ENCODE peak calls at places on chromosomes 11 and 22, in seven cellular contexts. One of them, this sample, is unnamed.

GRCh38 chr22:32796865-32797573 is 4.5 kb upstream of the TIMP3 start:
- DNase-seq in fibroblast of pulmonary artery: peak
- DNase-seq in lung: peak
- DNase-seq in AG04450: peak
- DNase-seq in body of pancreas: peak
- DNase-seq in epithelial cell of proximal tubule: no peak
- DNase-seq in cardiac muscle cell: peak
- DNase-seq in this sample: peak

GRCh38 chr11:40288212-40288803 is 1171.1 kb downstream of the LRRC4C start:
- DNase-seq in fibroblast of pulmonary artery: no peak
- DNase-seq in lung: no peak
- DNase-seq in AG04450: no peak
- DNase-seq in body of pancreas: no peak
- DNase-seq in epithelial cell of proximal tubule: no peak
- DNase-seq in cardiac muscle cell: no peak
- DNase-seq in this sample: no peak

GRCh38 chr11:15843309-15843857 is 513.0 kb downstream of the SOX6 start:
- DNase-seq in fibroblast of pulmonary artery: peak
- DNase-seq in lung: no peak
- DNase-seq in AG04450: no peak
- DNase-seq in body of pancreas: no peak
- DNase-seq in epithelial cell of proximal tubule: no peak
- DNase-seq in cardiac muscle cell: no peak
- DNase-seq in this sample: no peak

GRCh38 chr11:1151366-1152315 is 6.1 kb upstream of the MUC5AC start:
- DNase-seq in fibroblast of pulmonary artery: no peak
- DNase-seq in lung: no peak
- DNase-seq in AG04450: no peak
- DNase-seq in body of pancreas: no peak
- DNase-seq in epithelial cell of proximal tubule: no peak
- DNase-seq in cardiac muscle cell: no peak
- DNase-seq in this sample: no peak

GRCh38 chr22:20591660-20592310 is 84.4 kb downstream of the MED15 start:
- DNase-seq in fibroblast of pulmonary artery: no peak
- DNase-seq in lung: no peak
- DNase-seq in AG04450: peak
- DNase-seq in body of pancreas: peak
- DNase-seq in epithelial cell of proximal tubule: no peak
- DNase-seq in cardiac muscle cell: peak
- DNase-seq in this sample: no peak

GRCh38 chr11:12724301-12725046 is 50.3 kb downstream of the TEAD1 start:
- DNase-seq in fibroblast of pulmonary artery: peak
- DNase-seq in lung: peak
- DNase-seq in AG04450: peak
- DNase-seq in body of pancreas: peak
- DNase-seq in epithelial cell of proximal tubule: peak
- DNase-seq in cardiac muscle cell: no peak
- DNase-seq in this sample: peak

GRCh38 chr22:43400449-43400848 is 11.4 kb upstream of the MPPED1 start:
- DNase-seq in fibroblast of pulmonary artery: no peak
- DNase-seq in lung: no peak
- DNase-seq in AG04450: no peak
- DNase-seq in body of pancreas: no peak
- DNase-seq in epithelial cell of proximal tubule: no peak
- DNase-seq in cardiac muscle cell: no peak
- DNase-seq in this sample: no peak

GRCh38 chr11:10495464-10495786 is 40.4 kb downstream of the AMPD3 start:
- DNase-seq in fibroblast of pulmonary artery: no peak
- DNase-seq in lung: peak
- DNase-seq in AG04450: no peak
- DNase-seq in body of pancreas: no peak
- DNase-seq in epithelial cell of proximal tubule: no peak
- DNase-seq in cardiac muscle cell: no peak
- DNase-seq in this sample: no peak

GRCh38 chr22:36323182-36323854 is 64.4 kb downstream of the MYH9 start:
- DNase-seq in fibroblast of pulmonary artery: peak
- DNase-seq in lung: peak
- DNase-seq in AG04450: no peak
- DNase-seq in body of pancreas: peak
- DNase-seq in epithelial cell of proximal tubule: no peak
- DNase-seq in cardiac muscle cell: peak
- DNase-seq in this sample: no peak

GRCh38 chr11:27701262-27702105 is 1.2 kb upstream of the BDNF start:
- DNase-seq in fibroblast of pulmonary artery: peak
- DNase-seq in lung: no peak
- DNase-seq in AG04450: no peak
- DNase-seq in body of pancreas: peak
- DNase-seq in epithelial cell of proximal tubule: no peak
- DNase-seq in cardiac muscle cell: peak
- DNase-seq in this sample: no peak

GRCh38 chr11:117197516-117198456 is 1.4 kb upstream of the TAGLN start:
- DNase-seq in fibroblast of pulmonary artery: peak
- DNase-seq in lung: no peak
- DNase-seq in AG04450: no peak
- DNase-seq in body of pancreas: no peak
- DNase-seq in epithelial cell of proximal tubule: no peak
- DNase-seq in cardiac muscle cell: peak
- DNase-seq in this sample: no peak
- H3K4me3 ChIP-seq in fibroblast of pulmonary artery: no peak
- H3K4me3 ChIP-seq in lung: no peak
- H3K4me3 ChIP-seq in AG04450: peak
- H3K4me3 ChIP-seq in body of pancreas: no peak
- H3K4me3 ChIP-seq in epithelial cell of proximal tubule: no peak
- H3K4me3 ChIP-seq in cardiac muscle cell: no peak
- H3K4me3 ChIP-seq in this sample: no peak

DNA sequence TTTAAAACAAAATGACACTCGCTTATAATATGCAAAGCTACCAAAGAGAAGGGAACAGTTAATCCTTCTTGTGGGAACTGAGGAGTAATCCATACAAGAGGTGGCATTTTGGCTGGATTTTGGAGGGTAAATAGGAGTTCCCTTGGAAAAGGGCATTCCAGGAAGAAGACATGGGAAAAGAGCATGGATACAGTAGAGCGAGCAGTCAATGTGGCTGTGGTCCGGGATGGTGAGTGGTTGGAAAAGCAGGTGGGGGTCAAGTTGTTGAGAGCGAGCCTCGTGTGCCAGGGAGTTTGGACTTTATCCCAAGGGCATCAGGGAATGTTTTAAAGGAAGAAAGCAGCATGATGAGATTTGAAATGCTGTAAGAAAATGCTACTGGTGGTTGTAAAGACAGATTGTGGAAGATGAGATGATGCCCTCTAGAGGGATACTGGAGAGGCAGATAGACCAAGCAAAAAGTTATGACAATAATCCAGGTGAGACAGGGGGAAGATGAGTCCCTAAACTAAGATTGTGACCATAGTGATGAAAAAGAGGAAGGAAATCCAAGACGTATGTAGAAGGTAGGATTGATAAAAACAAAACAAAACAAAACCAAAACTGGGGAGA is 3.8 kb upstream of the MMP7 start:
- DNase-seq in fibroblast of pulmonary artery: no peak
- DNase-seq in lung: no peak
- DNase-seq in AG04450: no peak
- DNase-seq in body of pancreas: no peak
- DNase-seq in epithelial cell of proximal tubule: no peak
- DNase-seq in cardiac muscle cell: no peak
- DNase-seq in this sample: no peak
- TF ChIP-seq CTCF in fibroblast of pulmonary artery: peak
- TF ChIP-seq CTCF in lung: no peak
- TF ChIP-seq CTCF in AG04450: peak
- TF ChIP-seq CTCF in body of pancreas: no peak
- TF ChIP-seq CTCF in epithelial cell of proximal tubule: peak
- TF ChIP-seq CTCF in cardiac muscle cell: peak
- TF ChIP-seq CTCF in this sample: peak

GRCh38 chr11:65960824-65961266 is 689 bp upstream of the SART1 start:
- DNase-seq in fibroblast of pulmonary artery: no peak
- DNase-seq in lung: no peak
- DNase-seq in AG04450: no peak
- DNase-seq in body of pancreas: no peak
- DNase-seq in epithelial cell of proximal tubule: no peak
- DNase-seq in cardiac muscle cell: no peak
- DNase-seq in this sample: no peak
- H3K4me3 ChIP-seq in fibroblast of pulmonary artery: peak
- H3K4me3 ChIP-seq in lung: peak
- H3K4me3 ChIP-seq in AG04450: peak
- H3K4me3 ChIP-seq in body of pancreas: peak
- H3K4me3 ChIP-seq in epithelial cell of proximal tubule: peak
- H3K4me3 ChIP-seq in cardiac muscle cell: peak
- H3K4me3 ChIP-seq in this sample: peak

GRCh38 chr11:91243065-91243464 is 981.6 kb upstream of the FAT3 start:
- DNase-seq in fibroblast of pulmonary artery: peak
- DNase-seq in lung: no peak
- DNase-seq in AG04450: no peak
- DNase-seq in body of pancreas: no peak
- DNase-seq in epithelial cell of proximal tubule: no peak
- DNase-seq in cardiac muscle cell: no peak
- DNase-seq in this sample: no peak

GRCh38 chr11:91244921-91245320 is 979.7 kb upstream of the FAT3 start:
- DNase-seq in fibroblast of pulmonary artery: no peak
- DNase-seq in lung: no peak
- DNase-seq in AG04450: no peak
- DNase-seq in body of pancreas: no peak
- DNase-seq in epithelial cell of proximal tubule: no peak
- DNase-seq in cardiac muscle cell: no peak
- DNase-seq in this sample: no peak

GRCh38 chr11:91243630-91244029 is 981.0 kb upstream of the FAT3 start:
- DNase-seq in fibroblast of pulmonary artery: peak
- DNase-seq in lung: no peak
- DNase-seq in AG04450: no peak
- DNase-seq in body of pancreas: no peak
- DNase-seq in epithelial cell of proximal tubule: no peak
- DNase-seq in cardiac muscle cell: no peak
- DNase-seq in this sample: no peak

GRCh38 chr11:91248199-91248807 is 976.3 kb upstream of the FAT3 start:
- DNase-seq in fibroblast of pulmonary artery: peak
- DNase-seq in lung: no peak
- DNase-seq in AG04450: peak
- DNase-seq in body of pancreas: no peak
- DNase-seq in epithelial cell of proximal tubule: no peak
- DNase-seq in cardiac muscle cell: peak
- DNase-seq in this sample: no peak
- TF ChIP-seq CTCF in fibroblast of pulmonary artery: peak
- TF ChIP-seq CTCF in lung: peak
- TF ChIP-seq CTCF in AG04450: peak
- TF ChIP-seq CTCF in body of pancreas: peak
- TF ChIP-seq CTCF in epithelial cell of proximal tubule: peak
- TF ChIP-seq CTCF in cardiac muscle cell: peak
- TF ChIP-seq CTCF in this sample: peak